ENCODE peak calls at places on chromosomes 7 and 10, in four cellular contexts. C, G, Q and E are unnamed samples.

GRCh38 chr10:75493464-75493863 is 62.0 kb downstream of the LRMDA start:
- DNase-seq in Q (no peak), G (no peak), C (no peak), E (no peak)

GRCh38 chr7:141276031-141276430 is 202.2 kb downstream of the TMEM178B start:
- DNase-seq in Q (no peak), G (no peak), C (no peak), E (no peak)

GRCh38 chr10:113007343-113007771 is 57.3 kb downstream of the TCF7L2 start:
- DNase-seq in G (no peak), Q (no peak), C (no peak), E (no peak)

GRCh38 chr10:114060456-114060855 is 16.8 kb downstream of the ADRB1 start:
- DNase-seq in Q (no peak), C (no peak), G (no peak), E (no peak)

GRCh38 chr7:93194368-93194767 is 31.9 kb downstream of the HEPACAM2 start:
- DNase-seq in Q (no peak), G (no peak), C (no peak), E (no peak)

GRCh38 chr7:107964510-107964909 is 38.5 kb downstream of the LAMB1 start:
- DNase-seq in C (no peak), G (no peak), Q (no peak), E (no peak)

GRCh38 chr7:41187322-41187721 is 515.6 kb downstream of the INHBA start:
- DNase-seq in G (no peak), Q (no peak), C (no peak), E (no peak)

GRCh38 chr10:11005626-11006427 is 11.8 kb upstream of the CELF2 start:
- DNase-seq in Q (no peak), G (no peak), C (no peak), E (no peak)

GRCh38 chr7:90551036-90551435 is 45.1 kb upstream of the CDK14 start:
- DNase-seq in G (no peak), C (no peak), Q (no peak), E (no peak)

GRCh38 chr7:40099837-40100236 is 34.6 kb downstream of the MPLKIP start:
- DNase-seq in G (no peak), Q (no peak), C (no peak), E (no peak)

GRCh38 chr7:9937944-9938631 is 1035.6 kb upstream of the PHF14 start:
- DNase-seq in G (no peak), Q (no peak), C (peak), E (no peak)

GRCh38 chr7:79182283-79182682 is 271.2 kb downstream of the MAGI2 start:
- DNase-seq in Q (no peak), G (no peak), C (no peak), E (no peak)

GRCh38 chr7:140275069-140275961 is 98.5 kb upstream of the KDM7A start:
- DNase-seq in Q (no peak), C (peak), G (no peak), E (no peak)

GRCh38 chr10:126939706-126940105 is 34.5 kb downstream of the DOCK1 start:
- DNase-seq in Q (no peak), G (no peak), C (no peak), E (no peak)

GRCh38 chr10:103554488-103555320 is 61.2 kb downstream of the NEURL1 start:
- DNase-seq in C (peak), Q (no peak), G (no peak), E (no peak)

DNA sequence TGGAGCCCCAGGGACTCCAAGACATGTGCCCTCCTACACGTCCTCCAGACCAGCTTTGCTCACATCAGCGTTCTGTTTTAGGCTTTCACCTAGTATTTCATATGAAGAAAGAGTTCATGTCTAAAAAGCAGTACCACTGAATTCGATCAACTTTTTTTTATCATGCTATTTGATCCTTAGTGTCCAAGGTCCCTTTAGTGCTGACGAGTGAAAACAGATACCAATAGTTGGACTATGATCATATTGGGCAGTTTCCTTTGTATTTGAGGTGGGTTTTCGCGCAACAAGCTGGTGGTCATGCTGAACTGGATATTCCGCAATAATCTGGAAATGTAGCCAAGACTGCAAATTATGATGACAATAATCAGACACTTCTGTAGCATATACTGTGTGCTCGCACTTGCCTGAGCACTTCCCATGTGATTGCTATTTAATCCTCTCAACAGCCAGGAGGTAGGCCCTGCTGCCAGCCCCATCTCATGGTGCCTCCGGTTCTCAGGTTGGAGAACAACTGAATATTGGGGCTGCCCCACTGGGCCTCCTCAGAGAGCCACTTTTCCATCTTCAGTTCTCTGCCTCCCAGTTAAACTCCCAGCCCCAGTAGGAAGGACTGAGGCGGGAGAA is 65.9 kb downstream of the RBM20 start:
- DNase-seq in G (no peak), Q (no peak), C (no peak), E (no peak)
- H3K27ac ChIP-seq in G (no peak), Q (no peak), C (no peak), E (no peak)

GRCh38 chr10:116705498-116705897 is 36.9 kb downstream of the HSPA12A start:
- DNase-seq in Q (no peak), C (no peak), G (no peak), E (no peak)
- TF ChIP-seq EGR1 in Q (no peak), C (no peak), G (no peak), E (no peak)

GRCh38 chr10:124849111-124849773 is 47.6 kb downstream of the ABRAXAS2 start:
- DNase-seq in G (no peak), C (no peak), Q (no peak), E (no peak)
- TF ChIP-seq ATF3 in G (no peak), C (no peak), Q (no peak), E (no peak)

GRCh38 chr10:35696392-35696791 is 54.3 kb upstream of the FZD8 start:
- DNase-seq in Q (no peak), C (no peak), G (no peak), E (no peak)

GRCh38 chr10:35690534-35690933 is 48.4 kb upstream of the FZD8 start:
- DNase-seq in Q (no peak), C (no peak), G (no peak), E (no peak)

GRCh38 chr10:35693800-35694199 is 51.7 kb upstream of the FZD8 start:
- DNase-seq in Q (no peak), C (no peak), G (no peak), E (no peak)

GRCh38 chr10:35696888-35697287 is 54.8 kb upstream of the FZD8 start:
- DNase-seq in G (no peak), Q (no peak), C (no peak), E (no peak)

GRCh38 chr10:35691522-35692236 is 49.6 kb upstream of the FZD8 start:
- DNase-seq in Q (no peak), G (no peak), C (no peak), E (no peak)
- H3K27ac ChIP-seq in Q (no peak), G (no peak), C (no peak), E (no peak)